ENCODE peak calls at places on chromosomes 3 and 15, in eight cellular contexts. G, Y, J, B, M, Z, W and O are unnamed samples.

GRCh38 chr3:66023728-66024390 is 14.9 kb downstream of the MAGI1 start:
- DNase-seq in Y (no peak), J (no peak), G (no peak), W (no peak), B (no peak), Z (no peak), M (no peak), O (no peak)

GRCh38 chr15:95690631-95691340 is 639.7 kb upstream of the NR2F2 start:
- DNase-seq in M (no peak), W (no peak), B (no peak), Y (no peak), Z (no peak), J (peak), G (no peak), O (no peak)

GRCh38 chr3:99559196-99559595 is 79.2 kb upstream of the COL8A1 start:
- DNase-seq in W (no peak), B (no peak), G (no peak), Y (no peak), M (no peak), J (no peak), Z (no peak), O (no peak)

GRCh38 chr3:106628407-106628806 is 748.8 kb upstream of the CCDC54 start:
- DNase-seq in M (no peak), G (no peak), W (no peak), Y (no peak), B (peak), J (peak), Z (peak), O (no peak)

GRCh38 chr3:196179380-196180308 is 31.6 kb downstream of the ZDHHC19 start:
- DNase-seq in Z (peak), B (peak), W (no peak), M (no peak), G (peak), J (peak), Y (peak), O (no peak)

GRCh38 chr3:145953316-145953715 is 207.7 kb downstream of the PLOD2 start:
- DNase-seq in M (no peak), B (no peak), W (no peak), Y (no peak), Z (peak), J (peak), G (no peak), O (no peak)

GRCh38 chr15:33149919-33150318 is 44.6 kb downstream of the FMN1 start:
- DNase-seq in B (no peak), M (no peak), Z (peak), Y (no peak), W (no peak), G (no peak), J (peak), O (no peak)

GRCh38 chr3:139939681-139940190 is 4.8 kb downstream of the CLSTN2 start:
- DNase-seq in M (no peak), Y (no peak), W (no peak), Z (no peak), B (no peak), G (no peak), J (no peak), O (no peak)

GRCh38 chr15:52120488-52120887 is 7.9 kb upstream of the BCL2L10 start:
- DNase-seq in M (no peak), J (no peak), Z (no peak), B (no peak), Y (no peak), W (no peak), G (no peak), O (no peak)

GRCh38 chr15:44163370-44163769 is 31.7 kb downstream of the FRMD5 start:
- DNase-seq in B (peak), G (no peak), Z (peak), W (no peak), Y (no peak), M (no peak), J (peak), O (no peak)

GRCh38 chr3:30471076-30471475 is 135.3 kb upstream of the TGFBR2 start:
- DNase-seq in J (peak), Z (peak), W (no peak), B (peak), G (no peak), Y (no peak), M (no peak), O (no peak)

GRCh38 chr15:80779658-80780415 is 667 bp downstream of the CEMIP start:
- DNase-seq in B (peak), Y (no peak), M (peak), J (peak), W (peak), Z (peak), G (no peak), O (no peak)

GRCh38 chr3:183409219-183409618 is 19.2 kb downstream of the MCF2L2 start:
- DNase-seq in G (no peak), W (no peak), M (no peak), Z (no peak), Y (no peak), B (no peak), J (no peak), O (no peak)

GRCh38 chr3:25960776-25961175 is 170.9 kb downstream of the OXSM start:
- DNase-seq in Y (no peak), Z (no peak), G (no peak), B (no peak), W (no peak), M (no peak), J (no peak), O (no peak)

GRCh38 chr3:45515999-45516804 is 78.3 kb upstream of the LIMD1 start:
- DNase-seq in Z (no peak), B (no peak), G (no peak), W (no peak), Y (no peak), J (no peak), M (no peak), O (no peak)

GRCh38 chr3:146152841-146153240 is 8.1 kb downstream of the PLOD2 start:
- DNase-seq in Z (no peak), G (no peak), W (peak), J (no peak), Y (no peak), M (no peak), B (no peak), O (peak)